ENCODE peak calls at places on chromosomes 16 and 17, in five cellular contexts. Z is ELF-1; P is NCI-H1436; C is GM04503; O is stimulated activated naive CD4-positive, alpha-beta T cell. B is an unnamed sample.

GRCh38 chr17:43880420-43880991 is 26.8 kb downstream of the MPP2 start:
- DNase-seq in C (no peak), P (peak), Z (peak), O (peak), B (peak)

GRCh38 chr16:11139624-11140375 is 116.2 kb downstream of the SOCS1 start:
- DNase-seq in C (no peak), O (peak), Z (no peak), P (no peak), B (peak)

GRCh38 chr16:86480444-86480843 is 29.9 kb upstream of the FOXF1 start:
- DNase-seq in P (no peak), Z (no peak), C (no peak), O (no peak), B (no peak)

GRCh38 chr17:627051-627450 is 87.6 kb downstream of the VPS53 start:
- DNase-seq in Z (no peak), C (no peak), P (no peak), O (no peak), B (no peak)

GRCh38 chr17:82780195-82780594 is 28.3 kb downstream of the TBCD start:
- DNase-seq in P (no peak), C (no peak), Z (no peak), O (no peak), B (no peak)

GRCh38 chr17:8326591-8327583 is 12.8 kb upstream of the ODF4 start:
- DNase-seq in Z (peak), C (no peak), P (peak), O (peak), B (no peak)

GRCh38 chr16:79429276-79430128 is 171.0 kb downstream of the MAF start:
- DNase-seq in C (no peak), O (no peak), Z (peak), P (no peak), B (no peak)

GRCh38 chr17:35774499-35774898 is 13.8 kb downstream of the C17orf50 start:
- DNase-seq in C (no peak), O (no peak), P (no peak), Z (no peak), B (no peak)

GRCh38 chr17:60538726-60539125 is 12.7 kb upstream of the APPBP2 start:
- DNase-seq in O (no peak), C (no peak), Z (no peak), P (no peak), B (no peak)

GRCh38 chr17:75152971-75153853 is 1.1 kb downstream of the JPT1 start:
- DNase-seq in Z (peak), P (peak), O (no peak), C (no peak), B (peak)

GRCh38 chr16:83338941-83339340 is 468.8 kb upstream of the HSBP1 start:
- DNase-seq in P (no peak), C (no peak), O (no peak), Z (no peak), B (no peak)

GRCh38 chr17:76943202-76943601 is 75.0 kb downstream of the MGAT5B start:
- DNase-seq in Z (no peak), P (no peak), C (no peak), O (no peak), B (no peak)

GRCh38 chr16:79297805-79298204 is 302.7 kb downstream of the MAF start:
- DNase-seq in O (no peak), P (no peak), C (no peak), Z (no peak), B (no peak)

GRCh38 chr16:85086347-85087291 is 25.7 kb downstream of the CIBAR2 start:
- DNase-seq in P (peak), O (peak), C (peak), Z (peak), B (peak)

GRCh38 chr16:50692644-50692998 is 785 bp upstream of the NOD2 start:
- DNase-seq in P (no peak), O (no peak), C (no peak), Z (no peak), B (no peak)

GRCh38 chr16:19933740-19934139 is 49.1 kb upstream of the GPRC5B start:
- DNase-seq in C (no peak), Z (no peak), O (no peak), P (no peak), B (peak)

B was measured in H9.